ENCODE peak calls at places on chromosomes 5 and 9, in ten cellular contexts. A is IMR-90, G is GM23248, T is tibial nerve, N is A549, Y is small intestine, Q is endodermal cell, K is neural progenitor cell, M is ascending aorta, W is psoas muscle. J is an unnamed sample.

GRCh38 chr9:81596671-81597426 is 92.5 kb downstream of the TLE1 start:
- DNase-seq in A (no peak), G (no peak), T (no peak), N (no peak), Y (no peak), Q (peak; percentile 79), K (no peak), M (no peak), W (no peak), J (no peak)

GRCh38 chr5:110769282-110769681 is 30.5 kb downstream of the SLC25A46 start:
- DNase-seq in A (peak; percentile 83), G (peak; percentile 87), T (no peak), N (no peak), Y (no peak), Q (no peak), K (no peak), M (no peak), W (no peak), J (no peak)

GRCh38 chr5:79753087-79753486 is 63.5 kb downstream of the CMYA5 start:
- DNase-seq in A (no peak), G (no peak), T (no peak), N (no peak), Y (no peak), Q (no peak), K (no peak), M (no peak), W (no peak), J (no peak)

GRCh38 chr9:89608646-89609335 is 4.0 kb downstream of the GADD45G start:
- DNase-seq in A (no peak), G (no peak), T (no peak), N (no peak), Y (no peak), Q (no peak), K (no peak), M (no peak), W (no peak), J (peak; percentile 11)

GRCh38 chr9:122145462-122145861 is 14.1 kb downstream of the NDUFA8 start:
- DNase-seq in A (no peak), G (no peak), T (no peak), N (no peak), Y (no peak), Q (no peak), K (no peak), M (no peak), W (no peak), J (no peak)

GRCh38 chr9:129895376-129896268 is 60.4 kb downstream of the USP20 start:
- DNase-seq in A (no peak), G (no peak), T (no peak), N (no peak), Y (no peak), Q (no peak), K (no peak), M (no peak), W (no peak), J (no peak)

GRCh38 chr9:95725045-95725444 is 150.4 kb upstream of the ERCC6L2 start:
- DNase-seq in A (no peak), G (no peak), T (no peak), N (no peak), Y (peak; percentile 45), Q (no peak), K (no peak), M (no peak), W (no peak), J (no peak)

GRCh38 chr9:20640331-20641187 is 18.3 kb upstream of the MLLT3 start:
- DNase-seq in A (peak; percentile 25), G (peak; percentile 70), T (no peak), N (no peak), Y (peak; percentile 70), Q (no peak), K (no peak), M (no peak), W (peak; percentile 56), J (no peak)

DNA sequence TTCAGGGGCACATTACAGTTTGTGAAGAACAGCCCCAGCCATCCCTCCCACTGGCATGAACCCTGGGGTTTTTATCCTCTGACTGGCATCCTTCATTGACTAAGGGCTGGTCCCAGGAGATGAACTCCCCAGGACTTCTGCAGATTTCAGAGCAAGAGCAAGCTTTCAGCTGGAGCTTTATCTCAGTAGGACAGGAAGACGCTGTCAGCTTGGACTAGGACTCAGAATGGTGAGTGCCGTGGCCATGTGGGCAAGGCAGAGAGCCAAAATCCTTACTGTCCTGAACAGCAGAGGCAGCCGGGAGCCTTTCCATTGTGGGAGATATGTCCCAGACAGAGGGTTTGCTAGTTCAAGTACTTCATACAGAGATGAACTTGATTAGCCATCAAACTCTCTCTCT is 3.2 kb upstream of the ACOT12 start:
- DNase-seq in A (peak; percentile 33), G (peak; percentile 50), T (no peak), N (no peak), Y (no peak), Q (no peak), K (no peak), M (no peak), W (no peak), J (no peak)
- H3K27ac ChIP-seq in A (no peak overlapping the region), G (no peak overlapping the region), T (no peak overlapping the region), N (no peak overlapping the region), Y (no peak overlapping the region), Q (no peak overlapping the region), K (no peak overlapping the region), M (no peak overlapping the region), W (no peak overlapping the region), J (no peak overlapping the region)

DNA sequence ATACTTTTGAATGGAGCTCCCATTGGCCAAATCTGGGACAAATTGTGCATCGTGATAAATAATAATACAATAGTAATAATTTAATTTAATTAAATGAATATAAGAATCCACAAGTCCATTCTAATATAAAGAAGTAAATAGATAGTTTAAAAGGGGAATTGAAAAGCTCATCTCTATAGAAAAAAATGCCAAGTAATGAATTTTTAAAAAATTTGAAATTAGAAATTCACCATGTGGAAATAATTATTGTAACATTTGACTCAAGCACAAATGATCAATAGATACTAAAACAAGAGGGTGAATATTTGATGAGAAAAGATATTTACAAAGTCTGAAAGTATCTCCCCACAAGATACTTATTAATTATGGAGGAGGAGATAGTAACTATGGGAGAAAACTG is 467.4 kb downstream of the CETN3 start:
- DNase-seq in A (no peak), G (no peak), T (no peak), N (no peak), Y (no peak), Q (no peak), K (no peak), M (no peak), W (no peak), J (no peak)
- H3K27ac ChIP-seq in A (no peak overlapping the region), G (no peak overlapping the region), T (no peak overlapping the region), N (no peak overlapping the region), Y (no peak overlapping the region), Q (no peak overlapping the region), K (no peak overlapping the region), M (no peak overlapping the region), W (no peak overlapping the region), J (no peak overlapping the region)

GRCh38 chr9:77435272-77435671 is 212.8 kb downstream of the GNA14 start:
- DNase-seq in A (no peak), G (no peak), T (no peak), N (no peak), Y (no peak), Q (no peak), K (no peak), M (no peak), W (no peak), J (no peak)

GRCh38 chr9:77438653-77439052 is 209.5 kb downstream of the GNA14 start:
- DNase-seq in A (no peak), G (no peak), T (no peak), N (no peak), Y (no peak), Q (no peak), K (no peak), M (no peak), W (no peak), J (no peak)

GRCh38 chr9:77432053-77432452 is 216.1 kb downstream of the GNA14 start:
- DNase-seq in A (no peak), G (no peak), T (no peak), N (no peak), Y (no peak), Q (no peak), K (no peak), M (no peak), W (no peak), J (no peak)

GRCh38 chr9:77433675-77434445 is 214.3 kb downstream of the GNA14 start:
- DNase-seq in A (peak; percentile 74), G (peak; percentile 87), T (peak; percentile 40), N (peak; percentile 67), Y (peak; percentile 48), Q (peak; percentile 86), K (peak; percentile 78), M (no peak), W (peak; percentile 68), J (no peak)

DNA sequence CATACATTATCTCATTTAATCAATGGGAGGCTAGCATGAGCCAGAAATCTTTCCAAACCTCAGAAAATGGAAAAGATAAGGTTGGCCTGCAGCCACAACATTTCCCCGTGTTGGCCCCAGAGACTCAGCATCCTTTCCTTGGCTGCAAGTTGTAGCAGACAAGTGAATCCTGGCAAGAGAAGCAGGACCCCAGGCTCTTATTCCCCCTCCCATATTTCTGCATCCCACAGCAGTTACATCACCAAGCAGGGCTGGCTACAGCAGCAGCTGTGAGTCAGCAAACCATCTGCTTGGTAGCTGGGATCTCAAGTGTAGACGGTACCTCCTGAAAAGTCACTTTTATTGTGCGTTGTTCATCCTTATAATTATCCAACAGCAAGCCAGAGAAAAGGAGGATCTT is 212.4 kb downstream of the GNA14 start:
- DNase-seq in A (peak; percentile 64), G (peak; percentile 66), T (no peak), N (no peak), Y (no peak), Q (no peak), K (no peak), M (no peak), W (no peak), J (no peak)
- H3K27ac ChIP-seq in A (no peak overlapping the region), G (no peak overlapping the region), T (no peak overlapping the region), N (no peak overlapping the region), Y (no peak overlapping the region), Q (no peak overlapping the region), K (no peak overlapping the region), M (no peak overlapping the region), W (no peak overlapping the region), J (no peak overlapping the region)

GRCh38 chr9:127292415-127292814 is 27.8 kb downstream of the GARNL3 start:
- DNase-seq in A (no peak), G (no peak), T (no peak), N (no peak), Y (no peak), Q (no peak), K (no peak), M (no peak), W (no peak), J (no peak)

GRCh38 chr9:127290666-127291065 is 26.1 kb downstream of the GARNL3 start:
- DNase-seq in A (no peak), G (no peak), T (no peak), N (no peak), Y (no peak), Q (no peak), K (no peak), M (no peak), W (no peak), J (no peak)

GRCh38 chr9:127293767-127294166 is 29.2 kb downstream of the GARNL3 start:
- DNase-seq in A (no peak), G (no peak), T (no peak), N (no peak), Y (no peak), Q (no peak), K (no peak), M (no peak), W (no peak), J (no peak)

GRCh38 chr9:127293314-127293713 is 28.7 kb downstream of the GARNL3 start:
- DNase-seq in A (no peak), G (peak; percentile 16), T (no peak), N (no peak), Y (no peak), Q (no peak), K (no peak), M (no peak), W (no peak), J (no peak)

DNA sequence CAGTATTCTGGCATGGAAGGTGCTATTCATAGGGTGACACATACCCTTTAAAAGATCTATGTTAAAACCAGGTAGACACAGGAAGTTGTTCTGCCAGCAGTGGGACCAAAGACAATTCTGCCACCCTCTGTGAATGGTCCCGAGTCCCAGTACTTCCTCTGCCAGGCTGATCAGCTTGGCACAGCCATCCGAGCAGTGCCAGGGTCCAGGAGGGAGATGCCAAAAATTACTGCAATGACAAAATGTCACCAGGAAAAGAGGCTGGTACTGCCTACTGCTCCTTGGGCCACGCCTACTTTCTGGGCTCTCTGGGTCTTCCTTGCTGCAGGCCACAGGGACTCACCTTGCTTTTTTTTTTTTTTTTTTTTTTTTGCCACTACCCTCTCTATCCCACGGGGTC is 26.8 kb downstream of the GARNL3 start:
- DNase-seq in A (no peak), G (no peak), T (no peak), N (no peak), Y (no peak), Q (no peak), K (no peak), M (no peak), W (no peak), J (no peak)
- H3K27ac ChIP-seq in A (no peak overlapping the region), G (no peak overlapping the region), T (no peak overlapping the region), N (no peak overlapping the region), Y (no peak overlapping the region), Q (no peak overlapping the region), K (no peak overlapping the region), M (peak overlapping the region; percentile 17), W (no peak overlapping the region), J (no peak overlapping the region)